ENCODE peak calls at places on chromosomes 5 and 9, in nine cellular contexts. R, C, S, T, W, N, U, Y and Q are unnamed samples.

GRCh38 chr9:83405674-83406255 is 132.4 kb downstream of the FRMD3 start:
- DNase-seq in C (no peak), S (peak; percentile 10), R (no peak), Y (no peak), U (no peak), T (no peak), W (no peak), N (no peak), Q (no peak)

GRCh38 chr9:110255417-110256141 is 728 bp downstream of the TXN start:
- DNase-seq in U (peak; percentile 44), S (peak; percentile 46), N (peak; percentile 72), T (no peak), Y (peak; percentile 64), C (peak; percentile 24), R (peak; percentile 51), W (no peak), Q (peak; percentile 93)

GRCh38 chr5:127916875-127917573 is 166.5 kb upstream of the SLC12A2 start:
- DNase-seq in R (no peak), Y (no peak), T (no peak), U (no peak), C (no peak), N (no peak), W (no peak), S (no peak), Q (no peak)

GRCh38 chr5:120463991-120464626 is at the start of gene PRR16:
- DNase-seq in S (peak; percentile 63), C (peak; percentile 53), R (peak; percentile 56), T (peak; percentile 40), W (no peak), U (peak; percentile 42), Y (peak; percentile 56), N (peak; percentile 14), Q (peak; percentile 85)

GRCh38 chr5:102959055-102959454 is 160.9 kb downstream of the GIN1 start:
- DNase-seq in C (peak; percentile 79), T (peak; percentile 15), S (peak; percentile 95), W (peak; percentile 87), R (no peak), N (no peak), Y (peak; percentile 96), U (no peak), Q (no peak)

GRCh38 chr5:10583663-10584572 is 20.0 kb downstream of the ANKRD33B start:
- DNase-seq in C (no peak), W (no peak), R (no peak), T (no peak), S (no peak), N (no peak), U (no peak), Y (no peak), Q (peak; percentile 60)

GRCh38 chr5:134113908-134114875 is at the start of gene TCF7:
- DNase-seq in N (peak; percentile 79), U (peak; percentile 49), W (no peak), R (peak; percentile 96), Y (peak; percentile 75), C (peak; percentile 64), S (peak; percentile 77), T (peak; percentile 91), Q (peak; percentile 94)

GRCh38 chr5:174827521-174827920 is 103.1 kb downstream of the MSX2 start:
- DNase-seq in Y (no peak), W (no peak), U (no peak), T (no peak), N (no peak), C (no peak), S (peak; percentile 60), R (no peak), Q (no peak)

GRCh38 chr5:92548351-92548750 is 1032.7 kb downstream of the NR2F1-AS1 start:
- DNase-seq in T (no peak), W (no peak), Y (no peak), N (no peak), S (peak; percentile 76), U (no peak), C (peak; percentile 6), R (no peak), Q (no peak)

GRCh38 chr5:28254846-28255245 is 1216.5 kb upstream of the CDH9 start:
- DNase-seq in T (no peak), C (no peak), N (no peak), R (no peak), Y (peak; percentile 28), W (no peak), S (peak; percentile 62), U (no peak), Q (no peak)

GRCh38 chr9:135862781-135863180 is 44.6 kb downstream of the CAMSAP1 start:
- DNase-seq in T (no peak), W (no peak), U (no peak), S (no peak), N (no peak), C (no peak), Y (no peak), R (no peak), Q (no peak)

GRCh38 chr9:94603259-94603776 is 9.7 kb upstream of the FBP2 start:
- DNase-seq in W (peak; percentile 59), R (peak; percentile 85), Y (peak; percentile 10), T (peak; percentile 94), C (peak; percentile 62), U (peak; percentile 57), N (peak; percentile 85), S (peak; percentile 76), Q (peak; percentile 86)

GRCh38 chr5:16907270-16907669 is 28.8 kb downstream of the MYO10 start:
- DNase-seq in T (no peak), R (no peak), N (no peak), U (no peak), C (no peak), W (no peak), S (no peak), Y (no peak), Q (no peak)

GRCh38 chr9:85741112-85741874 is 461 bp downstream of the AGTPBP1 start:
- DNase-seq in C (no peak), T (peak; percentile 28), Y (peak; percentile 15), U (peak; percentile 21), W (no peak), R (peak; percentile 15), S (peak; percentile 21), N (peak; percentile 64), Q (no peak)